ENCODE peak calls at places on chromosome 20, in nine cellular contexts. C, X, K, V, S, Z, L, H and I are unnamed samples.

GRCh38 chr20:11261533-11262000 is 587.8 kb upstream of the JAG1 start:
- DNase-seq in C (no peak), X (no peak), K (peak; percentile 35), V (no peak), S (peak; percentile 95), Z (no peak), L (no peak), H (peak; percentile 65), I (no peak)

GRCh38 chr20:24531202-24531601 is 61.8 kb downstream of the SYNDIG1 start:
- DNase-seq in C (no peak), X (no peak), K (no peak), V (no peak), S (no peak), Z (no peak), L (no peak), H (no peak), I (no peak)

GRCh38 chr20:29878777-29879442 is 1378.6 kb upstream of the DEFB115 start:
- DNase-seq in C (no peak), X (peak; percentile 5), K (no peak), V (no peak), S (no peak), Z (no peak), L (peak; percentile 67), H (no peak), I (no peak)

GRCh38 chr20:10795286-10796026 is 121.7 kb upstream of the JAG1 start:
- DNase-seq in C (no peak), X (peak; percentile 57), K (no peak), V (no peak), S (no peak), Z (no peak), L (no peak), H (no peak), I (no peak)

GRCh38 chr20:56601166-56601565 is 27.9 kb upstream of the TFAP2C start:
- DNase-seq in C (no peak), X (no peak), K (no peak), V (no peak), S (no peak), Z (no peak), L (no peak), H (no peak), I (no peak)

GRCh38 chr20:17935186-17935585 is 33.4 kb downstream of the SNX5 start:
- DNase-seq in C (no peak), X (no peak), K (no peak), V (no peak), S (peak; percentile 41), Z (no peak), L (no peak), H (no peak), I (no peak)

GRCh38 chr20:51653226-51653625 is 110.7 kb upstream of the NFATC2 start:
- DNase-seq in C (no peak), X (no peak), K (no peak), V (peak; percentile 57), S (no peak), Z (no peak), L (no peak), H (no peak), I (no peak)

GRCh38 chr20:47350691-47351545 is 5.6 kb downstream of the ZMYND8 start:
- DNase-seq in C (no peak), X (no peak), K (no peak), V (no peak), S (no peak), Z (no peak), L (no peak), H (no peak), I (peak; percentile 61)

GRCh38 chr20:13458860-13459451 is 179.8 kb downstream of the TASP1 start:
- DNase-seq in C (peak; percentile 13), X (peak; percentile 35), K (peak; percentile 59), V (peak; percentile 61), S (peak; percentile 41), Z (peak; percentile 13), L (no peak), H (no peak), I (peak; percentile 31)

GRCh38 chr20:62795023-62795761 is 1.1 kb upstream of the MRGBP start:
- DNase-seq in C (no peak), X (peak; percentile 60), K (peak; percentile 59), V (peak; percentile 77), S (peak; percentile 49), Z (no peak), L (no peak), H (peak; percentile 69), I (peak; percentile 76)

GRCh38 chr20:10171864-10172751 is 46.5 kb upstream of the SNAP25 start:
- DNase-seq in C (no peak), X (peak; percentile 65), K (peak; percentile 84), V (no peak), S (peak; percentile 25), Z (no peak), L (peak; percentile 65), H (peak; percentile 84), I (no peak)

GRCh38 chr20:57370316-57370715 is 19.3 kb downstream of the RAE1 start:
- DNase-seq in C (no peak), X (no peak), K (no peak), V (no peak), S (no peak), Z (no peak), L (no peak), H (no peak), I (no peak)

GRCh38 chr20:7151666-7152065 is 384.2 kb downstream of the BMP2 start:
- DNase-seq in C (no peak), X (no peak), K (peak; percentile 3), V (no peak), S (no peak), Z (no peak), L (no peak), H (no peak), I (no peak)

GRCh38 chr20:4919047-4919704 is 82.1 kb downstream of the SLC23A2 start:
- DNase-seq in C (no peak), X (no peak), K (no peak), V (no peak), S (no peak), Z (no peak), L (no peak), H (no peak), I (no peak)

GRCh38 chr20:56411759-56412472 is at the start of gene CASS4:
- DNase-seq in C (no peak), X (no peak), K (no peak), V (peak; percentile 68), S (peak; percentile 89), Z (no peak), L (no peak), H (no peak), I (peak; percentile 86)

GRCh38 chr20:62358728-62359490 is 8.2 kb downstream of the LAMA5 start:
- DNase-seq in C (no peak), X (no peak), K (no peak), V (no peak), S (no peak), Z (no peak), L (no peak), H (no peak), I (no peak)

GRCh38 chr20:20277772-20278382 is 90.0 kb upstream of the INSM1 start:
- DNase-seq in C (no peak), X (no peak), K (no peak), V (no peak), S (no peak), Z (no peak), L (no peak), H (no peak), I (no peak)

DNA sequence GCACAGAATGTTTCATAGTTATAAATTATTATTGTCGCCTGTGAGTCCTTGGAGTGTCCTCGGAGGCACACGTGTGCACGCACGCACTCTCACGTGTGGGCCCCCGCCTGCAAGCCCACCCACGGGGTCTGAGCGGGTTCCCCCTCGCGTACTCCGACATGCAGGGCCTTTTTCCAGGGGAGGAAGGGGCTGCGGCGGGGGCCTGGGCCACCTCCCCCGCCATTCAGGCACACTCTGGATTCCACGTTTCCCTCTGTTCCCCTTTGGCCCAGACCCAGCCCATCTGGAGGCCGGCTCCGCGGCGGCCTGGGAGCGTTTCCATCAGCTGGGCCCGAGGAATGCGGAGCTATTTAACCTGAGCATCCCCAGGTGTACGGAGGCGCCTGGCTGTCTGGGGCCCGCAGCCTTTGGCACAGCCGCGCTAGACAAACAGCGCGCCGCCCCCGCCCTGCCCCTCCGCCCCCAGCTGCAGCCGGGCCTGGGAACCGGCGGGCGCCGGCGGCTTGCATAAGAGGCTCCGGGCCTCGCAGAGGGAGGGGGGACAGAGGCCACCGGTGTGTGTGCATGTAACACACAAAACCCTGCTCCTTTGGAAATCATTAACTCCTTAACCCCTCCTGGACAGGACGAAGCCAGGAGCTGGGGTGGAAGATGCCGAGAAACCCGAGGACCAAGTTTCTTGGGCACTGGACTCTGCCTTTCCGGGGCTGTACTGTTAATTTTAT is 3.3 kb downstream of the ID1 start:
- DNase-seq in C (no peak), X (peak; percentile 79), K (peak; percentile 98), V (peak; percentile 100), S (peak; percentile 48), Z (peak; percentile 91), L (peak; percentile 87), H (no peak), I (peak; percentile 74)
- TF ChIP-seq POLR2A in C (no peak), X (no peak), K (peak; percentile 55), V (no peak), S (no peak), Z (no peak), L (no peak), H (no peak), I (no peak)

GRCh38 chr20:38148328-38149102 is 16.6 kb downstream of the TGM2 start:
- DNase-seq in C (no peak), X (no peak), K (no peak), V (no peak), S (no peak), Z (no peak), L (no peak), H (no peak), I (no peak)
- TF ChIP-seq POLR2A in C (no peak), X (no peak), K (no peak), V (no peak), S (no peak), Z (no peak), L (no peak), H (no peak), I (no peak)

GRCh38 chr20:371755-372542 is 8.6 kb upstream of the TRIB3 start:
- DNase-seq in C (no peak), X (peak; percentile 82), K (peak; percentile 96), V (peak; percentile 99), S (peak; percentile 88), Z (peak; percentile 83), L (peak; percentile 77), H (peak; percentile 73), I (peak; percentile 97)
- TF ChIP-seq POLR2A in C (no peak), X (peak; percentile 8), K (no peak), V (peak; percentile 64), S (no peak), Z (no peak), L (no peak), H (no peak), I (peak; percentile 64)

DNA sequence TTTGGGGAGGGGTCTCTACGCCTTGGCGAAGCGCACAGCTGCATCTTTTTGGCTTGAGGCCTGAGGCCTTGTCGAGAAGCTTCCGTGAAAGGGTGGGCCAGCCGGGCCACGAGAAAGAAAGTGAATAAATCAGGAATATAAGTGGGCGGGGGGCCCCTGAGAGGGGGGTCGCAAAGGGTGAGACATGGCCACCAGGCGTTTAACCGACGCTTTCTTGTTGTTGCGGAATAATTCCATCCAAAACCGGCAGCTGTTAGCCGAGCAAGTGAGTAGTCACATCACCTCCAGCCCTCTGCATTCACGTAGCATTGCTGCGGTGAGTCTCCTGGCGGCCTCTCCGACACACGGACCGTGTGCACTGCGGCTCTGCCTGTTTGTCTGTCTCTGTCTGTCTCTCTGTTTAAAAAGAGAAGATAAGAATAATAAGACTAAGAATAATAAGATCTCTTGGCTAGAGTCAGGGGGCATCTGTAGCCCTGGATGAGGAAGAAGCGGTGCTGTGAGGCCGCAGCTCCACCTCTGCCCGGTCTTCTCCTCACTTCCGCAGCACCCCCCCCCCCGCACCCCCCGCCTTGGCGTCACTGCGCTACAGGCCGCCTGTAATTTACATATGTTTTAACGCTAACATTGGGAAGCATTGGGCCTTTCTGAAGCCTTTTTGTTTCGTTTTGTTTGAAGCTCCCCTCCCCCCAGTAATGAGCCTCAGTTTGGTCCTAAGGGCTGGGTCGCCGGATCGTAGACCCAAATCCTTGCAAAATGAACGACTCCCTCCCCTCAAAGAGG is 931 bp downstream of the STX16 start:
- DNase-seq in C (peak; percentile 64), X (peak; percentile 66), K (peak; percentile 48), V (peak; percentile 54), S (peak; percentile 73), Z (no peak), L (peak; percentile 71), H (peak; percentile 95), I (peak; percentile 91)
- TF ChIP-seq POLR2A in C (peak; percentile 67), X (peak; percentile 73), K (no peak), V (peak; percentile 42), S (no peak), Z (no peak), L (peak; percentile 29), H (peak; percentile 2), I (peak; percentile 48)